ENCODE peak calls at places on chromosome 15, in ten cellular contexts. U, D, G, M, F, Q, S, B, A and Y are unnamed samples.
A peak's percentile ranks its signal among the peaks of the same experiment; 100 is the strongest.

GRCh38 chr15:98413973-98414546 is 234.3 kb upstream of the IGF1R start:
- DNase-seq in G (no peak), Q (no peak), S (no peak), B (no peak), D (no peak), F (no peak), U (no peak), M (no peak), A (no peak), Y (no peak)

GRCh38 chr15:100671858-100672543 is 69.6 kb downstream of the ASB7 start:
- DNase-seq in U (peak; percentile 29), A (no peak), G (no peak), B (no peak), Q (no peak), F (no peak), M (peak; percentile 36), D (no peak), S (no peak), Y (no peak)

GRCh38 chr15:67777773-67778172 is 47.5 kb upstream of the SKOR1 start:
- DNase-seq in S (no peak), M (no peak), D (no peak), G (no peak), F (no peak), A (no peak), B (no peak), U (no peak), Q (no peak), Y (no peak)

GRCh38 chr15:37618368-37618767 is 316.1 kb upstream of the TMCO5A start:
- DNase-seq in M (no peak), A (no peak), D (no peak), F (no peak), U (no peak), G (no peak), Q (no peak), S (no peak), B (no peak), Y (no peak)

GRCh38 chr15:89129816-89130134 is 41.5 kb downstream of the ABHD2 start:
- DNase-seq in M (no peak), Q (no peak), G (no peak), S (no peak), F (no peak), D (no peak), A (no peak), B (no peak), U (no peak), Y (no peak)

GRCh38 chr15:69613182-69613581 is 160.6 kb downstream of the RPLP1 start:
- DNase-seq in Q (no peak), B (no peak), S (no peak), D (no peak), M (no peak), U (no peak), F (no peak), A (no peak), G (no peak), Y (no peak)

GRCh38 chr15:58442122-58442521 is 10.3 kb downstream of the LIPC start:
- DNase-seq in U (no peak), D (no peak), Q (no peak), B (no peak), S (no peak), G (no peak), A (no peak), M (no peak), F (peak; percentile 22), Y (no peak)

GRCh38 chr15:84654689-84655453 is 788 bp upstream of the WDR73 start:
- DNase-seq in Q (peak; percentile 78), M (peak; percentile 81), U (peak; percentile 77), D (peak; percentile 55), F (peak; percentile 85), G (peak; percentile 60), A (peak; percentile 56), S (peak; percentile 88), B (peak; percentile 65), Y (peak; percentile 73)

GRCh38 chr15:76155742-76156141 is 96.0 kb downstream of the TMEM266 start:
- DNase-seq in A (no peak), S (no peak), G (no peak), F (no peak), D (no peak), M (no peak), Q (no peak), U (peak; percentile 85), B (no peak), Y (no peak)